ENCODE peak calls at places on chromosomes 4 and X, in five cellular contexts. One of them, this sample, is unnamed.

GRCh38 chr4:74293558-74293957 is 14.7 kb upstream of the EPGN start:
- DNase-seq in stimulated activated naive CD8-positive, alpha-beta T cell treated with anti-CD3 and anti-CD28 coated beads, Interleukin-15, Interleukin-2, amounts not matched to agents 100 U/mL and 50 U/mL, for 24 hours: no peak
- DNase-seq in CMK: no peak
- DNase-seq in HS-5: no peak
- DNase-seq in colonic mucosa: no peak
- DNase-seq in this sample: no peak

GRCh38 chr4:142365386-142365785 is 480.7 kb downstream of the INPP4B start:
- DNase-seq in stimulated activated naive CD8-positive, alpha-beta T cell treated with anti-CD3 and anti-CD28 coated beads, Interleukin-15, Interleukin-2, amounts not matched to agents 100 U/mL and 50 U/mL, for 24 hours: no peak
- DNase-seq in CMK: no peak
- DNase-seq in HS-5: no peak
- DNase-seq in colonic mucosa: no peak
- DNase-seq in this sample: no peak

GRCh38 chrX:102899940-102900916 is 36.8 kb upstream of the RAB40AL start:
- DNase-seq in stimulated activated naive CD8-positive, alpha-beta T cell treated with anti-CD3 and anti-CD28 coated beads, Interleukin-15, Interleukin-2, amounts not matched to agents 100 U/mL and 50 U/mL, for 24 hours: peak; percentile 66
- DNase-seq in CMK: peak; percentile 42
- DNase-seq in HS-5: peak; percentile 20
- DNase-seq in colonic mucosa: peak; percentile 62
- DNase-seq in this sample: peak; percentile 92

GRCh38 chr4:150518559-150518958 is 63.4 kb upstream of the MAB21L2 start:
- DNase-seq in stimulated activated naive CD8-positive, alpha-beta T cell treated with anti-CD3 and anti-CD28 coated beads, Interleukin-15, Interleukin-2, amounts not matched to agents 100 U/mL and 50 U/mL, for 24 hours: no peak
- DNase-seq in CMK: no peak
- DNase-seq in HS-5: no peak
- DNase-seq in colonic mucosa: no peak
- DNase-seq in this sample: no peak

GRCh38 chrX:74230094-74230493 is 73.9 kb upstream of the ZCCHC13 start:
- DNase-seq in stimulated activated naive CD8-positive, alpha-beta T cell treated with anti-CD3 and anti-CD28 coated beads, Interleukin-15, Interleukin-2, amounts not matched to agents 100 U/mL and 50 U/mL, for 24 hours: no peak
- DNase-seq in CMK: no peak
- DNase-seq in HS-5: no peak
- DNase-seq in colonic mucosa: no peak
- DNase-seq in this sample: no peak

GRCh38 chr4:165874072-165874798 is 1.2 kb downstream of the TLL1 start:
- DNase-seq in stimulated activated naive CD8-positive, alpha-beta T cell treated with anti-CD3 and anti-CD28 coated beads, Interleukin-15, Interleukin-2, amounts not matched to agents 100 U/mL and 50 U/mL, for 24 hours: no peak
- DNase-seq in CMK: no peak
- DNase-seq in HS-5: no peak
- DNase-seq in colonic mucosa: no peak
- DNase-seq in this sample: no peak

GRCh38 chr4:142356797-142357196 is 489.3 kb downstream of the INPP4B start:
- DNase-seq in stimulated activated naive CD8-positive, alpha-beta T cell treated with anti-CD3 and anti-CD28 coated beads, Interleukin-15, Interleukin-2, amounts not matched to agents 100 U/mL and 50 U/mL, for 24 hours: no peak
- DNase-seq in CMK: no peak
- DNase-seq in HS-5: no peak
- DNase-seq in colonic mucosa: no peak
- DNase-seq in this sample: no peak

GRCh38 chr4:126004936-126005335 is 690.2 kb downstream of the FAT4 start:
- DNase-seq in stimulated activated naive CD8-positive, alpha-beta T cell treated with anti-CD3 and anti-CD28 coated beads, Interleukin-15, Interleukin-2, amounts not matched to agents 100 U/mL and 50 U/mL, for 24 hours: no peak
- DNase-seq in CMK: no peak
- DNase-seq in HS-5: peak; percentile 16
- DNase-seq in colonic mucosa: no peak
- DNase-seq in this sample: no peak

GRCh38 chr4:28444886-28445496 is 1584.3 kb downstream of the STIM2 start:
- DNase-seq in stimulated activated naive CD8-positive, alpha-beta T cell treated with anti-CD3 and anti-CD28 coated beads, Interleukin-15, Interleukin-2, amounts not matched to agents 100 U/mL and 50 U/mL, for 24 hours: no peak
- DNase-seq in CMK: no peak
- DNase-seq in HS-5: peak; percentile 25
- DNase-seq in colonic mucosa: no peak
- DNase-seq in this sample: no peak

GRCh38 chr4:4524364-4524763 is 17.5 kb downstream of the STX18 start:
- DNase-seq in stimulated activated naive CD8-positive, alpha-beta T cell treated with anti-CD3 and anti-CD28 coated beads, Interleukin-15, Interleukin-2, amounts not matched to agents 100 U/mL and 50 U/mL, for 24 hours: peak; percentile 20
- DNase-seq in CMK: no peak
- DNase-seq in HS-5: no peak
- DNase-seq in colonic mucosa: no peak
- DNase-seq in this sample: no peak

GRCh38 chr4:84971319-84971932 is 4.9 kb upstream of the WDFY3 start:
- DNase-seq in stimulated activated naive CD8-positive, alpha-beta T cell treated with anti-CD3 and anti-CD28 coated beads, Interleukin-15, Interleukin-2, amounts not matched to agents 100 U/mL and 50 U/mL, for 24 hours: no peak
- DNase-seq in CMK: no peak
- DNase-seq in HS-5: no peak
- DNase-seq in colonic mucosa: no peak
- DNase-seq in this sample: peak; percentile 44

GRCh38 chr4:3807311-3807710 is 41.1 kb downstream of the ADRA2C start:
- DNase-seq in stimulated activated naive CD8-positive, alpha-beta T cell treated with anti-CD3 and anti-CD28 coated beads, Interleukin-15, Interleukin-2, amounts not matched to agents 100 U/mL and 50 U/mL, for 24 hours: no peak
- DNase-seq in CMK: no peak
- DNase-seq in HS-5: no peak
- DNase-seq in colonic mucosa: no peak
- DNase-seq in this sample: no peak

GRCh38 chr4:87103691-87104187 is 116.7 kb downstream of the KLHL8 start:
- DNase-seq in stimulated activated naive CD8-positive, alpha-beta T cell treated with anti-CD3 and anti-CD28 coated beads, Interleukin-15, Interleukin-2, amounts not matched to agents 100 U/mL and 50 U/mL, for 24 hours: no peak
- DNase-seq in CMK: no peak
- DNase-seq in HS-5: peak; percentile 66
- DNase-seq in colonic mucosa: no peak
- DNase-seq in this sample: no peak

GRCh38 chrX:32572644-32573043 is 638.7 kb downstream of the DMD start:
- DNase-seq in stimulated activated naive CD8-positive, alpha-beta T cell treated with anti-CD3 and anti-CD28 coated beads, Interleukin-15, Interleukin-2, amounts not matched to agents 100 U/mL and 50 U/mL, for 24 hours: no peak
- DNase-seq in CMK: no peak
- DNase-seq in HS-5: no peak
- DNase-seq in colonic mucosa: no peak
- DNase-seq in this sample: no peak

GRCh38 chr4:149630079-149630478 is 185.6 kb downstream of the IQCM start:
- DNase-seq in stimulated activated naive CD8-positive, alpha-beta T cell treated with anti-CD3 and anti-CD28 coated beads, Interleukin-15, Interleukin-2, amounts not matched to agents 100 U/mL and 50 U/mL, for 24 hours: no peak
- DNase-seq in CMK: no peak
- DNase-seq in HS-5: no peak
- DNase-seq in colonic mucosa: no peak
- DNase-seq in this sample: no peak

GRCh38 chr4:87005369-87005689 is 70.5 kb downstream of the AFF1 start:
- DNase-seq in stimulated activated naive CD8-positive, alpha-beta T cell treated with anti-CD3 and anti-CD28 coated beads, Interleukin-15, Interleukin-2, amounts not matched to agents 100 U/mL and 50 U/mL, for 24 hours: no peak
- DNase-seq in CMK: no peak
- DNase-seq in HS-5: no peak
- DNase-seq in colonic mucosa: no peak
- DNase-seq in this sample: peak; percentile 32

GRCh38 chr4:105061136-105061696 is 85.5 kb upstream of the TET2 start:
- DNase-seq in stimulated activated naive CD8-positive, alpha-beta T cell treated with anti-CD3 and anti-CD28 coated beads, Interleukin-15, Interleukin-2, amounts not matched to agents 100 U/mL and 50 U/mL, for 24 hours: peak; percentile 27
- DNase-seq in CMK: peak; percentile 48
- DNase-seq in HS-5: no peak
- DNase-seq in colonic mucosa: peak; percentile 25
- DNase-seq in this sample: peak; percentile 89

GRCh38 chr4:55318135-55318534 is 27.9 kb upstream of the SRD5A3 start:
- DNase-seq in stimulated activated naive CD8-positive, alpha-beta T cell treated with anti-CD3 and anti-CD28 coated beads, Interleukin-15, Interleukin-2, amounts not matched to agents 100 U/mL and 50 U/mL, for 24 hours: no peak
- DNase-seq in CMK: no peak
- DNase-seq in HS-5: no peak
- DNase-seq in colonic mucosa: no peak
- DNase-seq in this sample: no peak

GRCh38 chr4:156248921-156249320 is 295.3 kb upstream of the CTSO start:
- DNase-seq in stimulated activated naive CD8-positive, alpha-beta T cell treated with anti-CD3 and anti-CD28 coated beads, Interleukin-15, Interleukin-2, amounts not matched to agents 100 U/mL and 50 U/mL, for 24 hours: no peak
- DNase-seq in CMK: no peak
- DNase-seq in HS-5: no peak
- DNase-seq in colonic mucosa: no peak
- DNase-seq in this sample: no peak

GRCh38 chrX:13452283-13452682 is 117.1 kb upstream of the EGFL6 start:
- DNase-seq in stimulated activated naive CD8-positive, alpha-beta T cell treated with anti-CD3 and anti-CD28 coated beads, Interleukin-15, Interleukin-2, amounts not matched to agents 100 U/mL and 50 U/mL, for 24 hours: no peak
- DNase-seq in CMK: no peak
- DNase-seq in HS-5: no peak
- DNase-seq in colonic mucosa: no peak
- DNase-seq in this sample: no peak

GRCh38 chr4:150381671-150382427 is 200.1 kb upstream of the MAB21L2 start:
- DNase-seq in stimulated activated naive CD8-positive, alpha-beta T cell treated with anti-CD3 and anti-CD28 coated beads, Interleukin-15, Interleukin-2, amounts not matched to agents 100 U/mL and 50 U/mL, for 24 hours: no peak
- DNase-seq in CMK: no peak
- DNase-seq in HS-5: no peak
- DNase-seq in colonic mucosa: no peak
- DNase-seq in this sample: no peak

GRCh38 chr4:71426381-71427042 is 87.7 kb downstream of the SLC4A4 start:
- DNase-seq in stimulated activated naive CD8-positive, alpha-beta T cell treated with anti-CD3 and anti-CD28 coated beads, Interleukin-15, Interleukin-2, amounts not matched to agents 100 U/mL and 50 U/mL, for 24 hours: no peak
- DNase-seq in CMK: no peak
- DNase-seq in HS-5: no peak
- DNase-seq in colonic mucosa: no peak
- DNase-seq in this sample: no peak

GRCh38 chr4:37627263-37627662 is 58.9 kb downstream of the RELL1 start:
- DNase-seq in stimulated activated naive CD8-positive, alpha-beta T cell treated with anti-CD3 and anti-CD28 coated beads, Interleukin-15, Interleukin-2, amounts not matched to agents 100 U/mL and 50 U/mL, for 24 hours: no peak
- DNase-seq in CMK: no peak
- DNase-seq in HS-5: no peak
- DNase-seq in colonic mucosa: no peak
- DNase-seq in this sample: no peak

GRCh38 chr4:128347175-128347868 is 59.7 kb upstream of the PGRMC2 start:
- DNase-seq in stimulated activated naive CD8-positive, alpha-beta T cell treated with anti-CD3 and anti-CD28 coated beads, Interleukin-15, Interleukin-2, amounts not matched to agents 100 U/mL and 50 U/mL, for 24 hours: no peak
- DNase-seq in CMK: no peak
- DNase-seq in HS-5: no peak
- DNase-seq in colonic mucosa: no peak
- DNase-seq in this sample: no peak

GRCh38 chr4:51843309-51844156 is 580 bp downstream of the DCUN1D4 start:
- DNase-seq in stimulated activated naive CD8-positive, alpha-beta T cell treated with anti-CD3 and anti-CD28 coated beads, Interleukin-15, Interleukin-2, amounts not matched to agents 100 U/mL and 50 U/mL, for 24 hours: peak; percentile 64
- DNase-seq in CMK: peak; percentile 38
- DNase-seq in HS-5: no peak
- DNase-seq in colonic mucosa: peak; percentile 71
- DNase-seq in this sample: peak; percentile 9

GRCh38 chrX:150372280-150372679 is 9.2 kb downstream of the MAMLD1 start:
- DNase-seq in stimulated activated naive CD8-positive, alpha-beta T cell treated with anti-CD3 and anti-CD28 coated beads, Interleukin-15, Interleukin-2, amounts not matched to agents 100 U/mL and 50 U/mL, for 24 hours: no peak
- DNase-seq in CMK: no peak
- DNase-seq in HS-5: no peak
- DNase-seq in colonic mucosa: no peak
- DNase-seq in this sample: no peak

GRCh38 chrX:48802089-48802812 is 384 bp downstream of the HDAC6 start:
- DNase-seq in stimulated activated naive CD8-positive, alpha-beta T cell treated with anti-CD3 and anti-CD28 coated beads, Interleukin-15, Interleukin-2, amounts not matched to agents 100 U/mL and 50 U/mL, for 24 hours: peak; percentile 77
- DNase-seq in CMK: peak; percentile 80
- DNase-seq in HS-5: peak; percentile 50
- DNase-seq in colonic mucosa: peak; percentile 89
- DNase-seq in this sample: peak; percentile 92

GRCh38 chrX:137432609-137433008 is 133.3 kb upstream of the ZIC3 start:
- DNase-seq in stimulated activated naive CD8-positive, alpha-beta T cell treated with anti-CD3 and anti-CD28 coated beads, Interleukin-15, Interleukin-2, amounts not matched to agents 100 U/mL and 50 U/mL, for 24 hours: no peak
- DNase-seq in CMK: no peak
- DNase-seq in HS-5: no peak
- DNase-seq in colonic mucosa: no peak
- DNase-seq in this sample: peak; percentile 47

GRCh38 chr4:139015948-139016451 is 419 bp downstream of the NOCT start:
- DNase-seq in stimulated activated naive CD8-positive, alpha-beta T cell treated with anti-CD3 and anti-CD28 coated beads, Interleukin-15, Interleukin-2, amounts not matched to agents 100 U/mL and 50 U/mL, for 24 hours: peak; percentile 60
- DNase-seq in CMK: no peak
- DNase-seq in HS-5: no peak
- DNase-seq in colonic mucosa: peak; percentile 56
- DNase-seq in this sample: peak; percentile 58

GRCh38 chr4:129839687-129840086 is 743.7 kb downstream of the C4orf33 start:
- DNase-seq in stimulated activated naive CD8-positive, alpha-beta T cell treated with anti-CD3 and anti-CD28 coated beads, Interleukin-15, Interleukin-2, amounts not matched to agents 100 U/mL and 50 U/mL, for 24 hours: no peak
- DNase-seq in CMK: no peak
- DNase-seq in HS-5: no peak
- DNase-seq in colonic mucosa: no peak
- DNase-seq in this sample: no peak

GRCh38 chr4:48968814-48969213 is 17.3 kb upstream of the CWH43 start:
- DNase-seq in stimulated activated naive CD8-positive, alpha-beta T cell treated with anti-CD3 and anti-CD28 coated beads, Interleukin-15, Interleukin-2, amounts not matched to agents 100 U/mL and 50 U/mL, for 24 hours: no peak
- DNase-seq in CMK: no peak
- DNase-seq in HS-5: peak; percentile 68
- DNase-seq in colonic mucosa: no peak
- DNase-seq in this sample: no peak

GRCh38 chrX:155535866-155536265 is 76.9 kb downstream of the TMLHE start:
- DNase-seq in stimulated activated naive CD8-positive, alpha-beta T cell treated with anti-CD3 and anti-CD28 coated beads, Interleukin-15, Interleukin-2, amounts not matched to agents 100 U/mL and 50 U/mL, for 24 hours: no peak
- DNase-seq in CMK: no peak
- DNase-seq in HS-5: no peak
- DNase-seq in colonic mucosa: no peak
- DNase-seq in this sample: no peak

GRCh38 chr4:53785996-53786395 is 194.7 kb upstream of the LNX1 start:
- DNase-seq in stimulated activated naive CD8-positive, alpha-beta T cell treated with anti-CD3 and anti-CD28 coated beads, Interleukin-15, Interleukin-2, amounts not matched to agents 100 U/mL and 50 U/mL, for 24 hours: no peak
- DNase-seq in CMK: no peak
- DNase-seq in HS-5: no peak
- DNase-seq in colonic mucosa: no peak
- DNase-seq in this sample: no peak

GRCh38 chr4:128571747-128572146 is 237.8 kb upstream of the JADE1 start:
- DNase-seq in stimulated activated naive CD8-positive, alpha-beta T cell treated with anti-CD3 and anti-CD28 coated beads, Interleukin-15, Interleukin-2, amounts not matched to agents 100 U/mL and 50 U/mL, for 24 hours: no peak
- DNase-seq in CMK: no peak
- DNase-seq in HS-5: peak; percentile 74
- DNase-seq in colonic mucosa: no peak
- DNase-seq in this sample: no peak